ENCODE peak calls at places on chromosome X, in nine cellular contexts. One of them, this sample, is unnamed.

GRCh38 chrX:43813898-43814297 is 68.4 kb downstream of the MAOB start:
- DNase-seq in kidney epithelial cell: no peak
- DNase-seq in fibroblast of lung: peak
- DNase-seq in RWPE2: no peak
- DNase-seq in neural progenitor cell: peak
- DNase-seq in spleen: no peak
- DNase-seq in nephron progenitor cell: peak
- DNase-seq in endothelial cell: peak
- DNase-seq in choroid plexus epithelial cell: peak
- DNase-seq in this sample: peak

GRCh38 chrX:133513116-133513515 is 97.8 kb upstream of the GPC4 start:
- DNase-seq in kidney epithelial cell: no peak
- DNase-seq in fibroblast of lung: no peak
- DNase-seq in RWPE2: no peak
- DNase-seq in neural progenitor cell: no peak
- DNase-seq in spleen: no peak
- DNase-seq in nephron progenitor cell: no peak
- DNase-seq in endothelial cell: no peak
- DNase-seq in choroid plexus epithelial cell: no peak
- DNase-seq in this sample: peak

GRCh38 chrX:12089740-12090139 is 48.5 kb upstream of the FRMPD4 start:
- DNase-seq in kidney epithelial cell: no peak
- DNase-seq in fibroblast of lung: no peak
- DNase-seq in RWPE2: no peak
- DNase-seq in neural progenitor cell: no peak
- DNase-seq in spleen: no peak
- DNase-seq in nephron progenitor cell: no peak
- DNase-seq in endothelial cell: no peak
- DNase-seq in choroid plexus epithelial cell: no peak
- DNase-seq in this sample: no peak

GRCh38 chrX:128518508-128518907 is 466.3 kb upstream of the ACTRT1 start:
- DNase-seq in kidney epithelial cell: no peak
- DNase-seq in fibroblast of lung: no peak
- DNase-seq in RWPE2: no peak
- DNase-seq in neural progenitor cell: peak
- DNase-seq in spleen: no peak
- DNase-seq in nephron progenitor cell: no peak
- DNase-seq in endothelial cell: peak
- DNase-seq in choroid plexus epithelial cell: peak
- DNase-seq in this sample: peak

GRCh38 chrX:44874481-44875184 is 1.6 kb downstream of the KDM6A start:
- DNase-seq in kidney epithelial cell: no peak
- DNase-seq in fibroblast of lung: peak
- DNase-seq in RWPE2: no peak
- DNase-seq in neural progenitor cell: peak
- DNase-seq in spleen: no peak
- DNase-seq in nephron progenitor cell: peak
- DNase-seq in endothelial cell: no peak
- DNase-seq in choroid plexus epithelial cell: peak
- DNase-seq in this sample: peak

GRCh38 chrX:11532291-11533075 is 133.2 kb downstream of the ARHGAP6 start:
- DNase-seq in kidney epithelial cell: no peak
- DNase-seq in fibroblast of lung: no peak
- DNase-seq in RWPE2: no peak
- DNase-seq in neural progenitor cell: no peak
- DNase-seq in spleen: no peak
- DNase-seq in nephron progenitor cell: peak
- DNase-seq in endothelial cell: no peak
- DNase-seq in choroid plexus epithelial cell: peak
- DNase-seq in this sample: no peak

GRCh38 chrX:39242187-39242586 is 440.9 kb downstream of the MID1IP1 start:
- DNase-seq in kidney epithelial cell: no peak
- DNase-seq in fibroblast of lung: peak
- DNase-seq in RWPE2: no peak
- DNase-seq in neural progenitor cell: peak
- DNase-seq in spleen: no peak
- DNase-seq in nephron progenitor cell: peak
- DNase-seq in endothelial cell: peak
- DNase-seq in choroid plexus epithelial cell: peak
- DNase-seq in this sample: peak

GRCh38 chrX:72351606-72352338 is 46.1 kb upstream of the CITED1 start:
- DNase-seq in kidney epithelial cell: no peak
- DNase-seq in fibroblast of lung: peak
- DNase-seq in RWPE2: no peak
- DNase-seq in neural progenitor cell: no peak
- DNase-seq in spleen: no peak
- DNase-seq in nephron progenitor cell: no peak
- DNase-seq in endothelial cell: no peak
- DNase-seq in choroid plexus epithelial cell: no peak
- DNase-seq in this sample: peak

GRCh38 chrX:67732864-67733263 is 189.0 kb downstream of the AR start:
- DNase-seq in kidney epithelial cell: no peak
- DNase-seq in fibroblast of lung: no peak
- DNase-seq in RWPE2: no peak
- DNase-seq in neural progenitor cell: no peak
- DNase-seq in spleen: no peak
- DNase-seq in nephron progenitor cell: no peak
- DNase-seq in endothelial cell: no peak
- DNase-seq in choroid plexus epithelial cell: no peak
- DNase-seq in this sample: no peak

GRCh38 chrX:46595084-46595483 is 21.5 kb downstream of the CHST7 start:
- DNase-seq in kidney epithelial cell: no peak
- DNase-seq in fibroblast of lung: no peak
- DNase-seq in RWPE2: no peak
- DNase-seq in neural progenitor cell: no peak
- DNase-seq in spleen: no peak
- DNase-seq in nephron progenitor cell: no peak
- DNase-seq in endothelial cell: no peak
- DNase-seq in choroid plexus epithelial cell: no peak
- DNase-seq in this sample: no peak

GRCh38 chrX:14064632-14065432 is 35.1 kb upstream of the GEMIN8 start:
- DNase-seq in kidney epithelial cell: no peak
- DNase-seq in fibroblast of lung: peak
- DNase-seq in RWPE2: no peak
- DNase-seq in neural progenitor cell: no peak
- DNase-seq in spleen: no peak
- DNase-seq in nephron progenitor cell: no peak
- DNase-seq in endothelial cell: no peak
- DNase-seq in choroid plexus epithelial cell: peak
- DNase-seq in this sample: peak

GRCh38 chrX:40471965-40472648 is 108.7 kb upstream of the ATP6AP2 start:
- DNase-seq in kidney epithelial cell: peak
- DNase-seq in fibroblast of lung: peak
- DNase-seq in RWPE2: no peak
- DNase-seq in neural progenitor cell: peak
- DNase-seq in spleen: no peak
- DNase-seq in nephron progenitor cell: peak
- DNase-seq in endothelial cell: no peak
- DNase-seq in choroid plexus epithelial cell: peak
- DNase-seq in this sample: peak

GRCh38 chrX:20595928-20596550 is 329.3 kb upstream of the RPS6KA3 start:
- DNase-seq in kidney epithelial cell: no peak
- DNase-seq in fibroblast of lung: peak
- DNase-seq in RWPE2: no peak
- DNase-seq in neural progenitor cell: no peak
- DNase-seq in spleen: no peak
- DNase-seq in nephron progenitor cell: no peak
- DNase-seq in endothelial cell: no peak
- DNase-seq in choroid plexus epithelial cell: peak
- DNase-seq in this sample: peak

GRCh38 chrX:148380107-148380506 is 120.3 kb upstream of the AFF2 start:
- DNase-seq in kidney epithelial cell: no peak
- DNase-seq in fibroblast of lung: no peak
- DNase-seq in RWPE2: no peak
- DNase-seq in neural progenitor cell: no peak
- DNase-seq in spleen: no peak
- DNase-seq in nephron progenitor cell: no peak
- DNase-seq in endothelial cell: no peak
- DNase-seq in choroid plexus epithelial cell: no peak
- DNase-seq in this sample: no peak

GRCh38 chrX:1521459-1521956 is 15.5 kb downstream of the P2RY8 start:
- DNase-seq in kidney epithelial cell: no peak
- DNase-seq in fibroblast of lung: no peak
- DNase-seq in RWPE2: no peak
- DNase-seq in neural progenitor cell: no peak
- DNase-seq in spleen: peak
- DNase-seq in nephron progenitor cell: no peak
- DNase-seq in endothelial cell: no peak
- DNase-seq in choroid plexus epithelial cell: no peak
- DNase-seq in this sample: no peak

GRCh38 chrX:13044441-13044840 is at the start of gene FAM9C:
- DNase-seq in kidney epithelial cell: no peak
- DNase-seq in fibroblast of lung: no peak
- DNase-seq in RWPE2: no peak
- DNase-seq in neural progenitor cell: no peak
- DNase-seq in spleen: peak
- DNase-seq in nephron progenitor cell: no peak
- DNase-seq in endothelial cell: no peak
- DNase-seq in choroid plexus epithelial cell: no peak
- DNase-seq in this sample: no peak

GRCh38 chrX:21958888-21959287 is 18.4 kb downstream of the SMS start:
- DNase-seq in kidney epithelial cell: no peak
- DNase-seq in fibroblast of lung: no peak
- DNase-seq in RWPE2: no peak
- DNase-seq in neural progenitor cell: no peak
- DNase-seq in spleen: no peak
- DNase-seq in nephron progenitor cell: no peak
- DNase-seq in endothelial cell: no peak
- DNase-seq in choroid plexus epithelial cell: no peak
- DNase-seq in this sample: peak

GRCh38 chrX:16138108-16138427 is 14.7 kb downstream of the GRPR start:
- DNase-seq in kidney epithelial cell: no peak
- DNase-seq in fibroblast of lung: no peak
- DNase-seq in RWPE2: no peak
- DNase-seq in neural progenitor cell: peak
- DNase-seq in spleen: no peak
- DNase-seq in nephron progenitor cell: no peak
- DNase-seq in endothelial cell: no peak
- DNase-seq in choroid plexus epithelial cell: peak
- DNase-seq in this sample: no peak

GRCh38 chrX:24147165-24147564 is 2.4 kb upstream of the ZFX start:
- DNase-seq in kidney epithelial cell: no peak
- DNase-seq in fibroblast of lung: no peak
- DNase-seq in RWPE2: no peak
- DNase-seq in neural progenitor cell: no peak
- DNase-seq in spleen: no peak
- DNase-seq in nephron progenitor cell: no peak
- DNase-seq in endothelial cell: no peak
- DNase-seq in choroid plexus epithelial cell: no peak
- DNase-seq in this sample: no peak

GRCh38 chrX:31213941-31214340 is 142.1 kb upstream of the FTHL17 start:
- DNase-seq in kidney epithelial cell: no peak
- DNase-seq in fibroblast of lung: no peak
- DNase-seq in RWPE2: no peak
- DNase-seq in neural progenitor cell: no peak
- DNase-seq in spleen: no peak
- DNase-seq in nephron progenitor cell: peak
- DNase-seq in endothelial cell: peak
- DNase-seq in choroid plexus epithelial cell: peak
- DNase-seq in this sample: peak
- TF ChIP-seq CTCF in kidney epithelial cell: peak
- TF ChIP-seq CTCF in fibroblast of lung: peak
- TF ChIP-seq CTCF in RWPE2: peak
- TF ChIP-seq CTCF in neural progenitor cell: peak
- TF ChIP-seq CTCF in spleen: no peak
- TF ChIP-seq CTCF in nephron progenitor cell: peak
- TF ChIP-seq CTCF in endothelial cell: no peak
- TF ChIP-seq CTCF in choroid plexus epithelial cell: peak
- TF ChIP-seq CTCF in this sample: peak

DNA sequence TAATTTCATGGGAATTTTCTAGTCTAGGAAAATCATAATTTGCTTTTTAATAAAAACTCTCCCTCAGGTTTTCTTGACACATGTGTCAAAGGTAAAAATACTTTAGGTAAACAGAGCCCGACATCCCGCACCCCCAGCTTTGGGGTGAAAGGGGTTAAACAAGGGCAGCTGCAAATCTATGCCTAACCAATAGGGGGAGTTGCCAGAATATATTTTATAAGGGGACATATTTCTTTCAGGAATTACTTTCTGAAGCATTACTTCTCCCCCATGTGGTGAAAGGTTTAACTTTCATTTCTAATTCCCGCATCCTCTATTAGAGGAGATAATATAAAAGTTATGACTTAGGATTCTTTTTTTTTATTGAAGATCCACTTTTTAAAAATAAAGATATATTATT is 53.9 kb upstream of the HEPH start:
- DNase-seq in kidney epithelial cell: no peak
- DNase-seq in fibroblast of lung: no peak
- DNase-seq in RWPE2: no peak
- DNase-seq in neural progenitor cell: peak
- DNase-seq in spleen: no peak
- DNase-seq in nephron progenitor cell: no peak
- DNase-seq in endothelial cell: peak
- DNase-seq in choroid plexus epithelial cell: peak
- DNase-seq in this sample: peak
- TF ChIP-seq CTCF in kidney epithelial cell: peak
- TF ChIP-seq CTCF in fibroblast of lung: peak
- TF ChIP-seq CTCF in RWPE2: peak
- TF ChIP-seq CTCF in neural progenitor cell: peak
- TF ChIP-seq CTCF in spleen: peak
- TF ChIP-seq CTCF in nephron progenitor cell: peak
- TF ChIP-seq CTCF in endothelial cell: peak
- TF ChIP-seq CTCF in choroid plexus epithelial cell: peak
- TF ChIP-seq CTCF in this sample: peak

DNA sequence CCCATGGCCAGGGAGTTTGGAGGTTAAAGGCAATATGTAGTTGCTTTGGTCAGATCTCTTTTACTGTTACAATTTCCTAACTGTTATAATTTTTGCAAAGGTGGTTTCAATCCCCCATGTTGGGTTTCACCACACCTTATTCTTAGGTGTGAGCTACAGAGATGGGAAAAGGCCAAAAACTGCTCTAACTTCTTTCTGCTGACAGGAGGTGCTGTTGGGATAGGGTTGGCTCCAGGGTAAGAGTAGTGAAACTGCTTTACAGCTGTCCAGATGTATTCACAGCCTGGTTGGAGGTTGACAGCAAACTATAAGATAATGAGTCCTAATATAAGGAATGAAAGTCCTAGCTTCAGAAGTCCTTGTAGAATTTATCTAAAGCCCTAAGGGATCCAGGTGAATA is 181.3 kb upstream of the TEX13D start:
- DNase-seq in kidney epithelial cell: no peak
- DNase-seq in fibroblast of lung: no peak
- DNase-seq in RWPE2: no peak
- DNase-seq in neural progenitor cell: no peak
- DNase-seq in spleen: no peak
- DNase-seq in nephron progenitor cell: no peak
- DNase-seq in endothelial cell: no peak
- DNase-seq in choroid plexus epithelial cell: no peak
- DNase-seq in this sample: no peak
- TF ChIP-seq CTCF in kidney epithelial cell: no peak
- TF ChIP-seq CTCF in fibroblast of lung: no peak
- TF ChIP-seq CTCF in RWPE2: no peak
- TF ChIP-seq CTCF in neural progenitor cell: no peak
- TF ChIP-seq CTCF in spleen: no peak
- TF ChIP-seq CTCF in nephron progenitor cell: no peak
- TF ChIP-seq CTCF in endothelial cell: no peak
- TF ChIP-seq CTCF in choroid plexus epithelial cell: no peak
- TF ChIP-seq CTCF in this sample: no peak

DNA sequence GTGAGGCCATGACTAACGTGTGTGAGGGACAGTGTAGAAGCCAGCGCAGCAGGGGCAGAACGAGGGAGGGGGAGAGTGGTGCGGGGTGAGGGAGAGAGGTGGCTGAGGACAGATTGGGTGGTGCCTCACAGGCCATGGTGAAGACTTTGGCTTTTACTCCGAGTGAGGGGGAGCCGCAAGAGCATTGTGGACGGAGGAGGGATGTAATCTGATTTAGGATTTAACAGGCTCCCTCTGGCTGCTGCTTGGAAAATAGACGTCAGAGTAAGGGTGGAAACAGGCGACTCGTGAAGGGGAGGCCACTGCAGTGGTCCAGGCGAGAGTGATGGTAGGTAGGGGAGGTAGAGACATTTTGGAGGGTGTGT is 13.0 kb downstream of the PPP1R3F start:
- DNase-seq in kidney epithelial cell: no peak
- DNase-seq in fibroblast of lung: peak
- DNase-seq in RWPE2: no peak
- DNase-seq in neural progenitor cell: peak
- DNase-seq in spleen: peak
- DNase-seq in nephron progenitor cell: peak
- DNase-seq in endothelial cell: no peak
- DNase-seq in choroid plexus epithelial cell: peak
- DNase-seq in this sample: peak
- TF ChIP-seq CTCF in kidney epithelial cell: peak
- TF ChIP-seq CTCF in fibroblast of lung: peak
- TF ChIP-seq CTCF in RWPE2: no peak
- TF ChIP-seq CTCF in neural progenitor cell: peak
- TF ChIP-seq CTCF in spleen: no peak
- TF ChIP-seq CTCF in nephron progenitor cell: no peak
- TF ChIP-seq CTCF in endothelial cell: no peak
- TF ChIP-seq CTCF in choroid plexus epithelial cell: peak
- TF ChIP-seq CTCF in this sample: peak

This sample was measured in fibroblast of mammary gland.